ENCODE peak calls at places on chromosomes 12 and 14, in six cellular contexts. S, C, Y, Q, P and W are unnamed samples.
A peak's percentile ranks its signal among the peaks of the same experiment; 100 is the strongest.

GRCh38 chr12:48542300-48542928 is 17.0 kb downstream of the OR8S1 start:
- DNase-seq in S (peak; percentile 27), C (peak; percentile 69), Y (peak; percentile 47), Q (peak; percentile 45), P (peak; percentile 19), W (peak; percentile 63)

GRCh38 chr14:91315844-91316267 is 71.4 kb upstream of the GPR68 start:
- DNase-seq in S (no peak), C (peak; percentile 77), Y (no peak), Q (no peak), P (no peak), W (no peak)

GRCh38 chr14:50060871-50061663 is 55.3 kb downstream of the VCPKMT start:
- DNase-seq in S (peak; percentile 89), C (no peak), Y (peak; percentile 94), Q (no peak), P (peak; percentile 97), W (peak; percentile 88)

GRCh38 chr14:53814371-53814770 is 142.3 kb downstream of the BMP4 start:
- DNase-seq in S (no peak), C (no peak), Y (no peak), Q (no peak), P (no peak), W (no peak)

GRCh38 chr12:30296486-30296885 is 399.2 kb downstream of the IPO8 start:
- DNase-seq in S (no peak), C (no peak), Y (no peak), Q (no peak), P (no peak), W (no peak)

GRCh38 chr12:120532701-120533238 is 1.4 kb upstream of the RNF10 start:
- DNase-seq in S (no peak), C (no peak), Y (no peak), Q (no peak), P (no peak), W (no peak)

GRCh38 chr12:93784339-93785086 is 107.3 kb downstream of the CRADD start:
- DNase-seq in S (peak; percentile 25), C (no peak), Y (peak; percentile 61), Q (peak; percentile 72), P (peak; percentile 63), W (peak; percentile 79)

GRCh38 chr12:57248934-57249742 is 1.8 kb downstream of the STAC3 start:
- DNase-seq in S (no peak), C (peak; percentile 56), Y (no peak), Q (no peak), P (no peak), W (no peak)

GRCh38 chr12:10405294-10405693 is 4.3 kb downstream of the KLRC4 start:
- DNase-seq in S (no peak), C (no peak), Y (no peak), Q (no peak), P (no peak), W (peak; percentile 68)

GRCh38 chr14:53925201-53925766 is 31.3 kb downstream of the BMP4 start:
- DNase-seq in S (no peak), C (no peak), Y (no peak), Q (no peak), P (peak; percentile 62), W (no peak)

GRCh38 chr12:104462931-104463339 is 6.2 kb downstream of the CHST11 start:
- DNase-seq in S (no peak), C (no peak), Y (no peak), Q (no peak), P (peak; percentile 65), W (no peak)

GRCh38 chr12:10189653-10190052 is 10.8 kb downstream of the TMEM52B start:
- DNase-seq in S (no peak), C (no peak), Y (peak; percentile 79), Q (no peak), P (peak; percentile 60), W (peak; percentile 66)

GRCh38 chr14:76761198-76761848 is at the start of gene VASH1:
- DNase-seq in S (no peak), C (no peak), Y (peak; percentile 91), Q (peak; percentile 79), P (peak; percentile 78), W (peak; percentile 70)

GRCh38 chr14:76759589-76759988 is 1.7 kb upstream of the VASH1 start:
- DNase-seq in S (no peak), C (no peak), Y (no peak), Q (no peak), P (no peak), W (no peak)

GRCh38 chr14:76762617-76763361 is 1.5 kb downstream of the VASH1 start:
- DNase-seq in S (no peak), C (no peak), Y (peak; percentile 34), Q (no peak), P (no peak), W (no peak)

GRCh38 chr14:76761849-76762616 is 765 bp downstream of the VASH1 start:
- DNase-seq in S (no peak), C (no peak), Y (peak; percentile 26), Q (no peak), P (no peak), W (no peak)

GRCh38 chr14:76760331-76761197 is 704 bp upstream of the VASH1 start:
- DNase-seq in S (no peak), C (no peak), Y (no peak), Q (no peak), P (no peak), W (no peak)
- H3K4me2 ChIP-seq in S (peak overlapping the region; percentile 86), C (no peak overlapping the region), Y (peak overlapping the region; percentile 89), Q (peak overlapping the region; percentile 99), P (peak overlapping the region; percentile 99), W (peak overlapping the region; percentile 85)

GRCh38 chr12:67442896-67443295 is 173.7 kb downstream of the CAND1 start:
- DNase-seq in S (no peak), C (no peak), Y (no peak), Q (no peak), P (no peak), W (no peak)

GRCh38 chr12:67439611-67440010 is 170.5 kb downstream of the CAND1 start:
- DNase-seq in S (no peak), C (no peak), Y (no peak), Q (no peak), P (no peak), W (no peak)

GRCh38 chr12:67441736-67442346 is 172.7 kb downstream of the CAND1 start:
- DNase-seq in S (peak; percentile 58), C (peak; percentile 93), Y (peak; percentile 90), Q (peak; percentile 86), P (peak; percentile 76), W (peak; percentile 82)

GRCh38 chr12:67444542-67444941 is 175.4 kb downstream of the CAND1 start:
- DNase-seq in S (no peak), C (no peak), Y (no peak), Q (no peak), P (no peak), W (no peak)

DNA sequence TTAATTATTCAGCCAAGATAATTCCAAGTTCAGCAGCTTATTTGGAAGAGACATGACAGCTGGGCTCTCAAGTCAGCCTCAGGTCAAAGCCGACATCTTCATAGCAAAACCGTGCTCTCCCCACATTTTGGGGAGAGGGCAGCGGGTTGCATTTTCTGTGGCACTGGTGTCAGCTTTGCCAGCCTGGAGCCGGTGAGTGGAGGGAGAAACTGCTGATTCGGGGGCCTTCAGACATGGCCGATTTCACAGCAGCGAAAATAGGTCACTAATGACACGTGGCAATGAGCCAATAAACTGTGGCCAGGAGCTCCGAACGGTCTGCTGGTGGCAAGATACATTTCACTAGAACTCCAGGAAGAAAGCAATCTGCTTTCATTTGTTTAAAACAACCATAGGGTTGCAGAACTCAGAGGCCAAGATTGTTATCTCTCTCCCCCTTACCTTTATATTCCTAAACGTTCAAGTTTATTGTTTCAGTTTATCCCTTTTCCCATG is 173.2 kb downstream of the CAND1 start:
- DNase-seq in S (no peak), C (no peak), Y (no peak), Q (no peak), P (no peak), W (no peak)
- H3K9ac ChIP-seq in S (no peak overlapping the region), C (peak overlapping the region; percentile 18), Y (no peak overlapping the region), Q (no peak overlapping the region), P (peak overlapping the region; percentile 57), W (no peak overlapping the region)

DNA sequence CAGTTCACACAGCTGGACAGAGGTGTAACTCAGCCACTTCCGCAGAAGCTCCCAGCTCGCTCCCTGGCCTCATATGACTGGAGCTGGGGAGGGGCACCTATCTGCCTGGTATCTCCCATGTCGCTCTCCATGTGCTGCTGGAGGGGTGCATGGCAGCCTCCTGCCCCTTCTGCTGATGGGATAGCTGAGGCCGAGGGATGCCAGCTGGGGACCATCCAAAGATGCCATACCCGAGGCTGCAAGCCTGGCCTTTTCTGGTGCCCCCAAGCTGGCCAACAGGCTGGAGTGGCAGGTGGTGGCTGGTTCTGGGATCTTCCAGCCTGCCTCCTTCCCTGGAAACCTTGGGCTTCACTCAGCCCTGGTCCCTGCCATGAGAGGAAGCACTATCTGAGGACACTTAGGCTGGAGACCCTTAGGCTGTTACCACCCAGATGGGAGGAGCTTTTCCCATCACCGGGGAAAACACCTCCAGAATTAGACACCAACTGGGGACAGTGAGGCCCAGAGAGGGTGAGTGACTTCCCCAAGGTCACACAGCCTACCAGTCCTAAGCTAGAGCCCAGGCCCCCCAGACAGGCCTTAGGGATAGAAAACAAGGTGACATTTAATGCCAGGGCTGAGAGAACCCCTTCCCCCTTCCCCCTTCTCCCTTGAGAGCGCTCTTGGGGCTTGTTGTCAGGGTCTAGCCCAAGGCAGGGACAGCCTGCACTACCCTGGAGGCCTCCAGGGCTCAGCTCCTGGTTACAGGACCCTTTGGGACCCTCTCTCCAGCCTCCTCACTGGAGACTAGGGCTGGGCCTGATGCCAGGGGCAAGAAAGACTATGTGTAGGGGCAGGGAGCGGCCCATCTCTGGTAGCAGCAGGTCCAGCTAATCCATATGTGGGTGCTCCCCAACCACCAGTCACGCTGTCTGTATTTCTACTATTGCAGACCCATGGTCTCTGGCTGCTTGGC is 7.1 kb downstream of the DTX1 start:
- DNase-seq in S (no peak), C (peak; percentile 68), Y (no peak), Q (no peak), P (no peak), W (no peak)
- H3K4me1 ChIP-seq in S (peaks cover 12% of the 10 kb centered on the region), C (peaks cover 100% of the 10 kb centered on the region), Y (no peaks in the 10 kb centered on the region), Q (peaks cover 7% of the 10 kb centered on the region), P (peaks cover 11% of the 10 kb centered on the region), W (no peaks in the 10 kb centered on the region)

DNA sequence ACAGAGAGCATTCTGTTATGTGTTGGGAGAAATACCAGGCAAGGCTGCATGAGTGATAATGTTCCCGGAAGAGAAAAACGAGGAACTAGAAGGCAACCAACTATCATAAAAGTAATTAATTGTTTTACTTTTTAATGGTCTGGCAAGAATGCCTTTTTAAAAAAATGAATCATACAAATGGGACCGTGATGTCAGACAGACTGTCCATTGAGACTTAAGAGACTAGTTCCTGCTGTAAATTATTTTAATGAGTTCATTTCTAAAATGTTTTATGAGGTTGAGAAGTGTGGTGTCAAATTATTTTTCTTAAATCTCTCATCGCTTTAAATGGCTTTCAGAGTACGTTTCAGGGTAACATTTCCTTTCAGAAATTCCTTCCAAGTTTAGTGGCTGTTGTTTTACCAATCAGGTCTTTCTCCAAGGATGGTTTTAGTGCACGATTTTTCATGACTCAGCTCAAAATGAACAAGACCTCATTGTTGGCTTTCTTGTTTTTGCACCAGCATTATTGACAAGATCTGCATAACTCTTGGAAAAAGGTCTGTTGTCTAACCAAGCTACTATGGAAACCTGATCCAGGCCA is 86.1 kb upstream of the ARHGAP5 start:
- DNase-seq in S (peak; percentile 77), C (no peak), Y (peak; percentile 59), Q (no peak), P (peak; percentile 79), W (peak; percentile 60)
- H3K4me2 ChIP-seq in S (no peak overlapping the region), C (no peak overlapping the region), Y (peak overlapping the region; percentile 42), Q (peak overlapping the region; percentile 7), P (no peak overlapping the region), W (peak overlapping the region; percentile 29)

GRCh38 chr14:69354383-69355154 is 43.5 kb downstream of the ERH start:
- DNase-seq in S (peak; percentile 16), C (peak; percentile 64), Y (no peak), Q (no peak), P (peak; percentile 41), W (no peak)
- H3K9ac ChIP-seq in S (peak overlapping the region; percentile 49), C (peak overlapping the region; percentile 21), Y (no peak overlapping the region), Q (no peak overlapping the region), P (no peak overlapping the region), W (no peak overlapping the region)